ENCODE peak calls at places on chromosomes 16 and 17, in four cellular contexts. M is heart left ventricle; N is activated T-cell treated with anti-CD3 and anti-CD28 coated beads, Interleukin-2, amount 50 U/mL, for 72 hours; H is NCI-H524. D is an unnamed sample.
A peak's percentile ranks its signal among the peaks of the same experiment; 100 is the strongest.

GRCh38 chr16:80176114-80176513 is 364.7 kb upstream of the DYNLRB2 start:
- DNase-seq in M (no peak), N (no peak), H (no peak), D (no peak)

GRCh38 chr16:67248401-67249177 is at the start of gene SLC9A5:
- DNase-seq in N (peak; percentile 58), M (peak; percentile 45), H (peak; percentile 45), D (peak; percentile 61)

GRCh38 chr16:49026566-49026965 is 255.1 kb downstream of the CBLN1 start:
- DNase-seq in H (no peak), M (no peak), N (no peak), D (no peak)

GRCh38 chr17:19389386-19389785 is 2.4 kb upstream of the MFAP4 start:
- DNase-seq in M (no peak), N (no peak), H (no peak), D (no peak)

GRCh38 chr17:59377410-59377809 is 46.0 kb downstream of the YPEL2 start:
- DNase-seq in M (no peak), H (peak; percentile 91), N (no peak), D (no peak)

GRCh38 chr16:85910854-85911247 is 11.9 kb downstream of the IRF8 start:
- DNase-seq in H (no peak), N (no peak), M (no peak), D (no peak)

GRCh38 chr16:86887416-86887815 is 309.1 kb downstream of the FOXL1 start:
- DNase-seq in H (no peak), N (no peak), M (no peak), D (no peak)

GRCh38 chr16:53913082-53913870 is 209.3 kb downstream of the FTO start:
- DNase-seq in H (no peak), N (peak; percentile 29), M (no peak), D (no peak)

GRCh38 chr17:418421-418751 is 65.8 kb upstream of the RPH3AL start:
- DNase-seq in N (peak; percentile 74), M (no peak), H (no peak), D (no peak)

GRCh38 chr17:44351464-44351863 is 6.4 kb downstream of the GRN start:
- DNase-seq in N (no peak), M (no peak), H (no peak), D (no peak)

GRCh38 chr17:7214300-7215135 is 5.1 kb downstream of the DLG4 start:
- DNase-seq in H (peak; percentile 82), M (peak; percentile 99), N (peak; percentile 100), D (peak; percentile 99)

GRCh38 chr16:25009822-25010221 is 5.3 kb downstream of the ARHGAP17 start:
- DNase-seq in N (no peak), H (no peak), M (peak; percentile 55), D (peak; percentile 72)

GRCh38 chr17:35314415-35315216 is 58.8 kb downstream of the SLFN11 start:
- DNase-seq in M (peak; percentile 27), H (no peak), N (no peak), D (no peak)

GRCh38 chr17:80499961-80500665 is 23.7 kb upstream of the NPTX1 start:
- DNase-seq in N (no peak), M (no peak), H (no peak), D (peak; percentile 26)

GRCh38 chr16:11629071-11630030 is 38.9 kb upstream of the SNN start:
- DNase-seq in N (peak; percentile 7), M (peak; percentile 57), H (no peak), D (peak; percentile 61)

GRCh38 chr16:25012525-25012991 is 2.6 kb downstream of the ARHGAP17 start:
- DNase-seq in M (no peak), H (no peak), N (no peak), D (no peak)

GRCh38 chr16:65377131-65377649 is 255.3 kb upstream of the CDH11 start:
- DNase-seq in H (no peak), M (no peak), N (no peak), D (no peak)

GRCh38 chr16:67549240-67549639 is 13.1 kb upstream of the CTCF start:
- DNase-seq in N (no peak), H (no peak), M (peak; percentile 8), D (no peak)

GRCh38 chr17:70882504-70882903 is 713.2 kb downstream of the KCNJ2 start:
- DNase-seq in M (no peak), N (no peak), H (no peak), D (no peak)

GRCh38 chr16:15483857-15484256 is 49.5 kb downstream of the BMERB1 start:
- DNase-seq in M (no peak), H (peak; percentile 98), N (no peak), D (no peak)